ENCODE peak calls at places on chromosomes 7 and 10, in five cellular contexts. P is WTC11, F is HepG2, Q is GM12878, M is K562. G is an unnamed sample.
A peak's percentile ranks its signal among the peaks of the same experiment; 100 is the strongest.

GRCh38 chr10:123624086-123624485 is 42.1 kb upstream of the GPR26 start:
- DNase-seq in P (no peak), F (no peak), Q (no peak), M (no peak), G (no peak)

GRCh38 chr7:117741962-117742361 is 131.3 kb downstream of the CTTNBP2 start:
- DNase-seq in P (no peak), F (no peak), Q (no peak), M (no peak), G (no peak)

GRCh38 chr7:57403601-57404342 is 46.2 kb upstream of the ZNF716 start:
- DNase-seq in P (no peak), F (no peak), Q (no peak), M (peak; percentile 23), G (no peak)

GRCh38 chr10:79430506-79430905 is 14.9 kb downstream of the ZCCHC24 start:
- DNase-seq in P (no peak), F (no peak), Q (no peak), M (no peak), G (no peak)

GRCh38 chr7:25774675-25775074 is 377.3 kb upstream of the NFE2L3 start:
- DNase-seq in P (no peak), F (no peak), Q (no peak), M (no peak), G (no peak)

GRCh38 chr7:121576148-121576921 is 180.2 kb upstream of the FAM3C start:
- DNase-seq in P (no peak), F (no peak), Q (no peak), M (no peak), G (no peak)

GRCh38 chr7:40310213-40310612 is 175.4 kb downstream of the SUGCT start:
- DNase-seq in P (no peak), F (no peak), Q (no peak), M (no peak), G (no peak)

GRCh38 chr10:67837519-67838314 is at the start of gene DNAJC12:
- DNase-seq in P (no peak), F (peak; percentile 74), Q (no peak), M (peak; percentile 74), G (peak; percentile 86)

GRCh38 chr10:15122477-15123030 is 25.4 kb downstream of the RPP38 start:
- DNase-seq in P (no peak), F (no peak), Q (peak; percentile 80), M (no peak), G (no peak)

GRCh38 chr10:68992721-68993440 is 4.3 kb downstream of the KIFBP start:
- DNase-seq in P (no peak), F (no peak), Q (no peak), M (no peak), G (no peak)

GRCh38 chr10:29470843-29471482 is 163.8 kb downstream of the SVIL start:
- DNase-seq in P (no peak), F (no peak), Q (no peak), M (no peak), G (no peak)

GRCh38 chr7:99860281-99861127 is 16.3 kb downstream of the OR2AE1 start:
- DNase-seq in P (no peak), F (peak; percentile 97), Q (no peak), M (no peak), G (no peak)

DNA sequence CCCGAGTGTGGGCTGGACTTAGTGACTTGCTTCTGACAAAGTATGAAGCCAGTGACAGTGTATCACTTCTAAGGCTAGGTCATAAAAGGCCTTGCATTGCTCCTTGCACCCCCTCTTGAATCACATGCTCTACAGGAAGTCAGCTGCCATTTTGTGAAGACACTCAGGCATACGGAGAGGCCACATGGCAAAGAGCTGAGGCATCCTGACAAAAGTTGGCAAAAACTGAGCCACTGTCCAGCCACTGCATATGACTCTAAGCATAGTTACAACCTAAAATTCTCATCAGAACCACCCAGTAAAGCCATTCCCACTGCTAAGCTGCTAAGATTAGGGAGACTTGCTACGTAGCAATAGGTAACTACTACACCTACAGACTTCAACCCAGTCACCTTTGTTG is 18.6 kb downstream of the COBL start:
- DNase-seq in P (no peak), F (no peak), Q (no peak), M (no peak), G (no peak)
- TF ChIP-seq ESRRA in P (no peak), F (no peak), Q (no peak), M (no peak), G (no peak)

GRCh38 chr7:509426-509825 is 10.2 kb downstream of the PDGFA start:
- DNase-seq in P (no peak), F (no peak), Q (no peak), M (no peak), G (no peak)
- TF ChIP-seq ESRRA in P (no peak), F (no peak), Q (no peak), M (no peak), G (no peak)

DNA sequence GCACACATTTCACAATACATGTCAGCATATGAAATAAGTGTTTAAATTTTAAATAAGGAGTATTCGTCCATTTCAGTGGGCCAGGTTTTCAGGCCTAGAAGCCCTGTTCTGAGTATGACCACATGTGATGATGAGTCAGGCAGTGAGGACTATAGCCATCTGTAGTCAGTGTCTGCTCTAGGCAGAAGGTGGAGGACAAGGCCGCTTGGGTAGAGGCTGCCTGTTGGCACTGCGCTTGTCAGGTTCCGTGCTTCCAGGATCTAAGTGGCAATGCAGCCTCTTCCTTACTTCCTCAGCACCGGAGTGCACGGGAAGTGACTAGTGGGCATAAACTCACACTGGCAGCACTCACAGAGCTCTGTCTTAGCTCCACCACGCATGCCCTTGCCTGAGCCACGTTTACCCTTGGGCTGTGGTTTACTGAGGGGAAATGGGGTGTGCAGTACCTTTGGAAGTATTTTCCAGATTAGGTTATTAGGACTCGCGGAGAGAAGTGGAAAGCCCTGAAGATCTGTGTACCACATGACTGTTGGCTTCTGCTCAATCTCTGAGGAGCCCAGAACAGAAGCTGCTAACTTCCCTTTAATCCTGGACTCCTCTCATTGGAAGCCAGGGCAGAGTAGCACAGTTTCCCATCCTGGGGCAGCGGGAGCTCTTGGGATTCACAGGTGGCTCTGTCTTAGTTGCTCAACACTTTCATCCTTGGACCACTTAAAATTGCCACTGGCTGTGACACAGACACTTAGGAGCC is 87.5 kb upstream of the GJD4 start:
- DNase-seq in P (no peak), F (no peak), Q (no peak), M (no peak), G (no peak)
- TF ChIP-seq ESRRA in P (no peak), F (no peak), Q (no peak), M (no peak), G (no peak)

GRCh38 chr10:104301907-104302690 is 33.1 kb downstream of the GSTO2 start:
- DNase-seq in P (no peak), F (no peak), Q (no peak), M (no peak), G (no peak)

GRCh38 chr10:104297697-104298660 is 29.0 kb downstream of the GSTO2 start:
- DNase-seq in P (peak; percentile 89), F (no peak), Q (no peak), M (peak; percentile 46), G (peak; percentile 24)

GRCh38 chr10:104299031-104299904 is 30.3 kb downstream of the GSTO2 start:
- DNase-seq in P (no peak), F (no peak), Q (no peak), M (no peak), G (no peak)

GRCh38 chr10:104300002-104300735 is 31.2 kb downstream of the GSTO2 start:
- DNase-seq in P (no peak), F (no peak), Q (no peak), M (no peak), G (no peak)

DNA sequence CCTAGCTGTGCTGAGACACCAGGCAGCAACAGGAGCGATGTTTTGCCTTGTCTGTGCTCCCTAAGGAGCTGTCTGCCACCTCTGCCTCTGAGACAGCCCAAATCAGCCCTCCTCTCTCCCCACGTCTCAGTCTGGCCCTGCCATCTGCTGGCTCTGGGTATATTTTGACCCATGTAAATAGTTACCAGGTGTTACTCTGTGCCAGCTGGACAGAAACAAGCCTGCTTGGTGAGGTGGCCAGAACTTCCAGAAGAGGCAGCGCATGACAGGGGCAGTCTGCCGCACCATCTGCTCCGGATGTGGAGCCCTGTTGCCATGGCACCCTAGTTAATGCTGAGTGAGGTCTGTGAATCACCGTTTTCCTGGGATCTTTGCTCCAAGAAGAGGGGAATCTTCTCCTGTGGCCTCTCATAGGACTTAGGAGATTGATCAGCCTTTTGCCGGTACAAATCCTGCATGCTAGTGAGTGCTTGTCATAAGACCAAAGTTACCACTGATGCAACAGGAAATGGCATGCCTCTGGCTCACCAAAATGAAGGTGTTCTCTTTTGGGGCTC is 31.8 kb downstream of the GSTO2 start:
- DNase-seq in P (no peak), F (no peak), Q (no peak), M (no peak), G (peak; percentile 59)
- TF ChIP-seq ESRRA in P (no peak), F (no peak), Q (no peak), M (no peak), G (no peak)